ENCODE peak calls at places on chromosomes 16 and 17, in ten cellular contexts. Y is heart left ventricle, P is ovary, N is IMR-90, T is SJCRH30, Z is body of pancreas, M is adrenal gland, K is Peyer's patch, I is upper lobe of right lung, S is K562. H is an unnamed sample.

GRCh38 chr16:70644763-70645597 is 1.4 kb upstream of the IL34 start:
- DNase-seq in Y (no peak), P (no peak), N (no peak), T (no peak), Z (no peak), M (no peak), K (no peak), I (no peak), S (no peak), H (no peak)

GRCh38 chr17:18916816-18917496 is 35.0 kb upstream of the SLC5A10 start:
- DNase-seq in Y (no peak), P (no peak), N (peak), T (no peak), Z (no peak), M (no peak), K (no peak), I (no peak), S (no peak), H (no peak)

GRCh38 chr17:78868391-78868790 is 27.8 kb upstream of the USP36 start:
- DNase-seq in Y (no peak), P (no peak), N (peak), T (no peak), Z (no peak), M (no peak), K (no peak), I (no peak), S (no peak), H (no peak)

GRCh38 chr17:62919388-62919787 is 46.6 kb upstream of the TANC2 start:
- DNase-seq in Y (no peak), P (no peak), N (peak), T (peak), Z (no peak), M (no peak), K (no peak), I (no peak), S (peak), H (peak)

GRCh38 chr17:964881-965280 is 14.7 kb downstream of the NXN start:
- DNase-seq in Y (no peak), P (no peak), N (no peak), T (peak), Z (no peak), M (no peak), K (no peak), I (no peak), S (no peak), H (no peak)

GRCh38 chr16:85612801-85613608 is at the start of gene GSE1:
- DNase-seq in Y (peak), P (peak), N (peak), T (peak), Z (peak), M (peak), K (peak), I (peak), S (peak), H (peak)

GRCh38 chr17:59505610-59506276 is 59.7 kb upstream of the DHX40 start:
- DNase-seq in Y (no peak), P (no peak), N (peak), T (no peak), Z (no peak), M (peak), K (no peak), I (no peak), S (no peak), H (no peak)

GRCh38 chr16:64507240-64508024 is 614.4 kb downstream of the CDH11 start:
- DNase-seq in Y (no peak), P (no peak), N (no peak), T (no peak), Z (no peak), M (no peak), K (no peak), I (no peak), S (no peak), H (no peak)

GRCh38 chr16:75566040-75566888 is at the start of gene GABARAPL2:
- DNase-seq in Y (peak), P (peak), N (peak), T (peak), Z (peak), M (peak), K (peak), I (peak), S (peak), H (peak)

GRCh38 chr17:32487460-32488176 is 825 bp downstream of the CDK5R1 start:
- DNase-seq in Y (no peak), P (peak), N (no peak), T (no peak), Z (no peak), M (peak), K (peak), I (peak), S (peak), H (peak)

GRCh38 chr16:87952751-87953150 is 1.5 kb downstream of the BANP start:
- DNase-seq in Y (no peak), P (peak), N (no peak), T (no peak), Z (no peak), M (no peak), K (no peak), I (no peak), S (no peak), H (no peak)
- H3K4me3 ChIP-seq in Y (no peak), P (no peak), N (no peak), T (no peak), Z (no peak), M (no peak), K (no peak), I (no peak), S (peak), H (peak)

GRCh38 chr16:3065742-3066439 is 451 bp downstream of the IL32 start:
- DNase-seq in Y (no peak), P (no peak), N (no peak), T (peak), Z (no peak), M (no peak), K (no peak), I (no peak), S (no peak), H (no peak)

GRCh38 chr16:3068486-3068885 is 3.0 kb downstream of the IL32 start:
- DNase-seq in Y (no peak), P (no peak), N (no peak), T (no peak), Z (no peak), M (no peak), K (no peak), I (no peak), S (no peak), H (no peak)

GRCh38 chr16:3065069-3065741 is at the start of gene IL32:
- DNase-seq in Y (peak), P (peak), N (peak), T (peak), Z (peak), M (peak), K (peak), I (no peak), S (no peak), H (no peak)

GRCh38 chr16:3067929-3068288 is 2.5 kb downstream of the IL32 start:
- DNase-seq in Y (no peak), P (no peak), N (no peak), T (no peak), Z (no peak), M (no peak), K (no peak), I (no peak), S (no peak), H (no peak)

DNA sequence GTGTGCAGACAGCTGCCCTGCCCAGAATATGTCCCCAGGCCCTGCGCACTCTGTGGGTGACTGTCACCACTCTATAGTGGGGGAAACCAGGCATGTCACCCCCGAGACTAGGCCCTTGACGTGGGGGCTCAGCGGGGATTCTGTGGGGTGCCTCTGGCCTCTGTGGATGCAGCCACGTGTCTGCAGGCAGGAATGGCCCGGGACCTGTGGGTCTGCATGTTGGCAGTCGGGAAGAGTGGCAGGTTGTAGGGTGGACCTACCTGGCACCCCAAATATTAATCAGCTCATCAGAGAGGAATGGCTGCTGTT is 954 bp downstream of the IL32 start:
- DNase-seq in Y (no peak), P (no peak), N (no peak), T (no peak), Z (no peak), M (no peak), K (no peak), I (no peak), S (no peak), H (no peak)
- H3K27ac ChIP-seq in Y (peak), P (no peak), N (no peak), T (peak), Z (peak), M (no peak), K (peak), I (peak), S (no peak), H (no peak)

GRCh38 chr17:73497721-73498120 is 146.5 kb downstream of the SDK2 start:
- DNase-seq in Y (no peak), P (no peak), N (no peak), T (no peak), Z (no peak), M (no peak), K (no peak), I (no peak), S (no peak), H (no peak)

GRCh38 chr17:73496232-73496631 is 148.0 kb downstream of the SDK2 start:
- DNase-seq in Y (no peak), P (no peak), N (no peak), T (no peak), Z (no peak), M (no peak), K (no peak), I (no peak), S (no peak), H (no peak)

GRCh38 chr17:73500414-73500999 is 143.7 kb downstream of the SDK2 start:
- DNase-seq in Y (no peak), P (no peak), N (no peak), T (no peak), Z (no peak), M (no peak), K (no peak), I (no peak), S (no peak), H (no peak)

GRCh38 chr17:73498176-73498575 is 146.1 kb downstream of the SDK2 start:
- DNase-seq in Y (no peak), P (no peak), N (no peak), T (no peak), Z (no peak), M (no peak), K (no peak), I (no peak), S (no peak), H (no peak)

GRCh38 chr17:73498854-73499597 is 145.2 kb downstream of the SDK2 start:
- DNase-seq in Y (no peak), P (no peak), N (no peak), T (no peak), Z (no peak), M (no peak), K (no peak), I (peak), S (no peak), H (no peak)
- H3K4me3 ChIP-seq in Y (no peak), P (no peak), N (no peak), T (no peak), Z (no peak), M (no peak), K (no peak), I (no peak), S (no peak), H (no peak)

GRCh38 chr17:45430006-45430737 is 2.5 kb downstream of the ARHGAP27 start:
- DNase-seq in Y (no peak), P (no peak), N (no peak), T (no peak), Z (no peak), M (no peak), K (no peak), I (peak), S (no peak), H (no peak)
- H3K27ac ChIP-seq in Y (no peak), P (no peak), N (no peak), T (no peak), Z (no peak), M (no peak), K (peak), I (peak), S (no peak), H (no peak)

DNA sequence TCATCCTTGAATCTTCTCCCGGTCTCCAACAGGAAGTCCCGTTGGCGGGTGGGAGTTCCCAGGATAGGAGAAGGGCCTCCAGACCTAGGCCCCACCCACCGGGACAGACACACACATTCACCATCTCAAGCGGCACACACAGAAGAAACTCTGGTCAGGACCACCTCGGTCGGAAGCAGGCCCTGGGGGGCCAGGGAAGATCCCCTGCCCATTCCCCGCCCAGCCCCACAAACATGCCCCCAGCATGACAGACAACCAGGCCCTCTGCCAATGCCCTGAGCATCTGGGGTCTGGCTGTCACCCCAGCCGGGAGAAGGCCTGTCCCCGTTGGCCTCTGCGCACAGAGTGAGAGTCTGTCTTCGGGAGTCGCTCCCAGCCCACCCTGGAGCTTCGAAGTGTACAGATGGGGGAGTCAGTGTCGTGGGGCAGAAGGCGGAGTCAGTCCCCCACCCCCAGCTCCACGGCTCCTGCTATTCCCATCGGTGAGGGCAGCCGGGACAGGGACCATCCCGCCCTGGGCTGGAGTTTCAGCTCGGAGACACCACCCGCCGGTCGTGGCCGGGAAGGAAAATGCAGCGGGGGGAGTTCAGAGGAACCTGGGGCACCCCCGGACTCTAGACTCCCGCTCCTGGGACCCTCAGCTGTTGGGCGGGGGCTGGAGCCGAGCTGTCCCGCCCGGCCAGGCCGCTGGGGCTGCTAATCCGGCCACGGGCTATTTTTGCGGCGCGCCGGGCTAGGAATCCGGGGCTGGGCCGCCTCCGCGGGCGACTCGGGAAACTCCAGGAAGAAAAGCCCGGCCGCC is 690 bp downstream of the RHBDF1 start:
- DNase-seq in Y (peak), P (peak), N (peak), T (peak), Z (peak), M (peak), K (peak), I (peak), S (peak), H (peak)
- H3K4me3 ChIP-seq in Y (peak), P (peak), N (peak), T (peak), Z (no peak), M (no peak), K (peak), I (peak), S (peak), H (peak)

GRCh38 chr16:53085539-53086450 is 31.0 kb downstream of the CHD9 start:
- DNase-seq in Y (no peak), P (no peak), N (no peak), T (no peak), Z (no peak), M (peak), K (no peak), I (no peak), S (no peak), H (peak)

GRCh38 chr16:53083123-53083522 is 28.3 kb downstream of the CHD9 start:
- DNase-seq in Y (no peak), P (no peak), N (peak), T (no peak), Z (no peak), M (no peak), K (no peak), I (no peak), S (peak), H (peak)

GRCh38 chr16:53082509-53082908 is 27.7 kb downstream of the CHD9 start:
- DNase-seq in Y (no peak), P (no peak), N (no peak), T (no peak), Z (no peak), M (no peak), K (no peak), I (no peak), S (no peak), H (no peak)

GRCh38 chr16:53084736-53085538 is 30.1 kb downstream of the CHD9 start:
- DNase-seq in Y (no peak), P (no peak), N (no peak), T (no peak), Z (no peak), M (no peak), K (no peak), I (no peak), S (no peak), H (peak)

DNA sequence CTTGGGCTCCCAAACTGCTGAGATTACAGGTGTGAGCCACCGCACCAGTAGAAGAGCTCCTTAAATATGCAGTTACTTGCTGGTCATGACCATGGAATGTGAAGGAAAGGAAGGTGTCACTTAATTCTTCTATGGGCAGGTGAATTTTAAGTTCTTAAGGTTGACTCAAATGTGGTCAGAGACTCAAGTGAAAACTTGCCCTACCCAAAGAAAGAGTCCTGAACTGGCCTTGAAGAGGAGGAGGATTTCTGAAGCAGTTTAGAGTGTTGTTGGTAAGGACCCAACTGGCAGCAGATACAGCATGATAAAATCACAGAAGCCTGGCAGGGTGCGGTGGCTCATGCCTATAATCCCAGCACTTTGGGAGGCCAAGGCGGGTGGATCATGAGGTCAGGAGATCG is 29.4 kb downstream of the CHD9 start:
- DNase-seq in Y (no peak), P (no peak), N (no peak), T (no peak), Z (no peak), M (peak), K (no peak), I (no peak), S (no peak), H (no peak)
- H3K27ac ChIP-seq in Y (peak), P (no peak), N (no peak), T (no peak), Z (no peak), M (no peak), K (no peak), I (peak), S (no peak), H (no peak)

DNA sequence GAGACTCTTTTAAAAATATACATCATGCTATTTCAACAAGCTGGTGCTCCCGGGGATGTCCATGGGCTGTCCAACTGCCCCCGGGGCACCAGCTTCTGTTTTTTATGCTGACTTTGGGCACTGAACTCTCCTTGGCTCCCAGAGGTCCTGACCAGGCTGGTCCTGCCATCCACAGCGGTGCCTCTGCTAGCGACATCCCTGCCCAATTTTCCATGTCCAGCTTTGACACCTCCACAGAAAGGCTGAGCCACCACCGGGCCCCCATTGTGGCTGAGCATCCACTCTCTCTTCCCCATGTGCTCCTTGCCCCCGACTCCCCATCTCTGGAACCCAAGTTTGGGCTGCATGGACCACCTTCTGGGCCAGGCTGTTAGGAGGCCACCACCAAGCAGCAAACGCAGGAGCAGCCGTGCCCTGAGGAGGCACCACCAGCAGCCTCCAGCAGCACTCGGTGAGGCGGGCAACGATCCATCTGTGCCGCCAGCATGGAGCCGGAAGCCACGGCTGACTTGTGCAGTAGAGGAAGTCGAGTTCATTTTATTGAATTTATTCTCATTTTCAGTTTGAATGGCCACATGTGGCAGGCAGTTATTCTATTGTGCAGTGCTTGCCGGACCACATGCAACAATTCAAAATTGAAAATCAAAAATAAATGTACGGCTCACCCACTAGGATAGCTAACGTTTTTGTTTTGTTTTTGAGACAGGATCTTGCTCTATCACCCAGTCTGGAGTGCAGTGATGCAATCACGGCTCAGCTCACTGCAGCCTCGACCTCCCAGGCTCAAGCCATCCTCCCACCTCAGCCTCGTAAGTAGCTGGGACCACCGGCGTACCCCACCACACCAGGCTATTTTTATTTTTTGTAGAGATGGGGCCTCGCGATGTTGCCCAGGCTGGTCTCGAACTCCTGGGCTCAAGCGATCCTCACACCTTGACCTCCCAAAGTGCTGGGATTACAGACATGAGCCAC is 2.8 kb upstream of the MEAK7 start:
- DNase-seq in Y (no peak), P (no peak), N (no peak), T (no peak), Z (no peak), M (no peak), K (peak), I (peak), S (no peak), H (no peak)
- H3K4me3 ChIP-seq in Y (no peak), P (no peak), N (no peak), T (no peak), Z (no peak), M (no peak), K (no peak), I (no peak), S (no peak), H (no peak)

GRCh38 chr16:19808061-19808621 is 76.5 kb downstream of the GPRC5B start:
- DNase-seq in Y (no peak), P (no peak), N (no peak), T (no peak), Z (peak), M (peak), K (no peak), I (no peak), S (no peak), H (peak)
- H3K27ac ChIP-seq in Y (no peak), P (no peak), N (no peak), T (no peak), Z (peak), M (no peak), K (peak), I (no peak), S (no peak), H (peak)

H was measured in cardiac muscle cell.